ENCODE peak calls at places on chromosomes 7 and 10, in six cellular contexts. S is mammary epithelial cell, R is substantia nigra, Q is neural progenitor cell, P is dorsolateral prefrontal cortex, I is colonic mucosa. A is an unnamed sample.

GRCh38 chr10:71431945-71432905 is 35.5 kb downstream of the CDH23 start:
- DNase-seq in S (no peak), I (no peak), Q (peak; percentile 42), R (no peak), P (no peak), A (no peak)

GRCh38 chr7:11228515-11228914 is 254.8 kb downstream of the PHF14 start:
- DNase-seq in R (no peak), Q (no peak), I (peak; percentile 28), P (no peak), S (no peak), A (peak; percentile 95)

GRCh38 chr7:49488573-49488972 is 284.9 kb upstream of the VWC2 start:
- DNase-seq in I (no peak), Q (no peak), P (no peak), R (no peak), S (no peak), A (no peak)

GRCh38 chr7:87735360-87735759 is 107.2 kb downstream of the RUNDC3B start:
- DNase-seq in R (no peak), P (no peak), Q (no peak), I (no peak), S (peak; percentile 56), A (no peak)

GRCh38 chr10:100307716-100308115 is 21.2 kb upstream of the BLOC1S2 start:
- DNase-seq in S (no peak), Q (no peak), I (no peak), P (no peak), R (no peak), A (no peak)

GRCh38 chr7:133551471-133551870 is 298.6 kb downstream of the EXOC4 start:
- DNase-seq in R (no peak), S (no peak), Q (no peak), P (no peak), I (no peak), A (no peak)

GRCh38 chr7:139099181-139099947 is 10.2 kb downstream of the ZC3HAV1 start:
- DNase-seq in S (no peak), P (no peak), Q (no peak), R (no peak), I (no peak), A (no peak)

GRCh38 chr7:26376208-26376917 is 84.7 kb downstream of the SNX10 start:
- DNase-seq in R (peak; percentile 24), Q (peak; percentile 90), S (no peak), P (peak; percentile 62), I (peak; percentile 49), A (peak; percentile 53)

GRCh38 chr10:82674036-82674435 is 799.0 kb downstream of the NRG3 start:
- DNase-seq in P (no peak), R (no peak), I (no peak), S (peak; percentile 11), Q (no peak), A (no peak)

GRCh38 chr7:22357311-22358175 is 589 bp upstream of the RAPGEF5 start:
- DNase-seq in P (no peak), S (peak; percentile 92), Q (peak; percentile 54), I (peak; percentile 72), R (no peak), A (peak; percentile 51)

GRCh38 chr10:130635528-130635927 is 499.3 kb downstream of the GLRX3 start:
- DNase-seq in P (no peak), R (no peak), I (no peak), Q (no peak), S (no peak), A (no peak)

GRCh38 chr7:55476071-55476803 is 96.1 kb downstream of the VOPP1 start:
- DNase-seq in S (no peak), R (no peak), I (no peak), Q (no peak), P (no peak), A (no peak)

GRCh38 chr7:28300488-28300887 is 111.8 kb upstream of the CREB5 start:
- DNase-seq in S (no peak), I (no peak), R (no peak), Q (no peak), P (no peak), A (no peak)

GRCh38 chr10:71262817-71263216 is 50.4 kb downstream of the UNC5B start:
- DNase-seq in I (no peak), S (no peak), P (no peak), R (no peak), Q (no peak), A (no peak)

GRCh38 chr10:86556532-86556931 is 34.9 kb upstream of the WAPL start:
- DNase-seq in S (no peak), R (no peak), P (no peak), I (no peak), Q (no peak), A (no peak)

GRCh38 chr7:158121441-158122045 is 466.1 kb downstream of the PTPRN2 start:
- DNase-seq in P (no peak), R (no peak), Q (no peak), S (no peak), I (no peak), A (no peak)

GRCh38 chr10:52751337-52751736 is 21.2 kb downstream of the MBL2 start:
- DNase-seq in Q (no peak), I (no peak), S (no peak), P (no peak), R (no peak), A (no peak)

GRCh38 chr10:100567249-100567648 is 31.5 kb downstream of the HIF1AN start:
- DNase-seq in Q (no peak), R (no peak), P (no peak), I (no peak), S (no peak), A (no peak)

GRCh38 chr7:121343302-121343701 is 14.5 kb downstream of the WNT16 start:
- DNase-seq in P (no peak), R (no peak), S (no peak), Q (no peak), I (no peak), A (no peak)

GRCh38 chr10:131781791-131782190 is 119.0 kb upstream of the PPP2R2D start:
- DNase-seq in S (no peak), R (no peak), Q (no peak), P (no peak), I (no peak), A (no peak)
- H3K27ac ChIP-seq in S (no peak overlapping the region), R (no peak overlapping the region), Q (no peak overlapping the region), P (no peak overlapping the region), I (no peak overlapping the region), A (no peak overlapping the region)

GRCh38 chr10:97427571-97428179 is 1.7 kb downstream of the PGAM1 start:
- DNase-seq in Q (peak; percentile 82), I (peak; percentile 86), R (no peak), S (peak; percentile 44), P (no peak), A (no peak)

GRCh38 chr10:97428572-97428981 is 2.6 kb downstream of the PGAM1 start:
- DNase-seq in R (no peak), P (no peak), Q (peak; percentile 48), I (no peak), S (peak; percentile 40), A (no peak)

GRCh38 chr10:97422921-97423420 is 3.0 kb upstream of the PGAM1 start:
- DNase-seq in P (no peak), I (no peak), S (peak; percentile 87), Q (no peak), R (no peak), A (no peak)

GRCh38 chr10:97425964-97426775 is at the start of gene PGAM1:
- DNase-seq in Q (peak; percentile 97), P (peak; percentile 96), R (peak; percentile 89), S (peak; percentile 96), I (peak; percentile 95), A (peak; percentile 99)

DNA sequence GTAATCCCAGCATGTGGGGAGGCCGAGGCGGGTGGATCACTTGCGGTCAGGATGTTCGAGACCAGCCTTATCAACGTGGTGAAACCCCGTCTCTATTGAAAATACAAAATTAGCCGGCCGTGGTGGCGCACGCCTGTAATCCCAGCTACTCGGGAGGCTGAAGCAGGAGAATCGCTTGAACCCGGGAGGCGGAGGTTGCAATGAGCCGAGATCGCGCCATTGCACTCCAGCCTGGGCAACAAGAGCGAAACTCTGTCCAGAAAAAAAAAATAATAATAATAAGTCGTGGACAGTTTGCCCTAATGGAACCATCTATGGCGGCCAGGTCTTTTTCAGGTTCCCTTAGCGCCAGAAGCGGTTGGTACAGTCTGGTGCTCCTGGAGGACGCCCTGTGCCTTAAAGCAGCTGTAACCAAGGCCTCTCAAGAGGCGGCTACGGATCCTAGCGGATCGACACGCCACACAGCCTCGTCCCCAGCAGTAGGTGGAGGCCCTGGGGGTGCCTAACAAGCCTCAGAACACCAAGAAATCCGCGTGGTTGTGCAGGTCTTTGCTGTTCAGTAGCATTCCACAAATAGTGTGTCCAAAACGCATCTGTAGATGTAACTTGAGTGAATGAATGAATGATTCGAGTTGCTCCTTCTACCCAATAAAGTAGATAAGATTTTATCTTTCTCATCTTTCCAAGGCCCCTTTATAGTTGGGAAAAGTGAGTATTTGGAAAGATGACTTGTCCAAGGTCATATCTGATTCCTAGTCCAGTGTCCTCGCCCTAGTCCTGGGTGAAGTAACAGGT is 982 bp downstream of the PGAM1 start:
- DNase-seq in S (no peak), Q (peak; percentile 45), I (peak; percentile 39), R (no peak), P (no peak), A (no peak)
- H3K27ac ChIP-seq in S (peak overlapping the region; percentile 86), Q (peak overlapping the region; percentile 77), I (peak overlapping the region; percentile 94), R (peak overlapping the region; percentile 81), P (peak overlapping the region; percentile 93), A (peak overlapping the region; percentile 87)

DNA sequence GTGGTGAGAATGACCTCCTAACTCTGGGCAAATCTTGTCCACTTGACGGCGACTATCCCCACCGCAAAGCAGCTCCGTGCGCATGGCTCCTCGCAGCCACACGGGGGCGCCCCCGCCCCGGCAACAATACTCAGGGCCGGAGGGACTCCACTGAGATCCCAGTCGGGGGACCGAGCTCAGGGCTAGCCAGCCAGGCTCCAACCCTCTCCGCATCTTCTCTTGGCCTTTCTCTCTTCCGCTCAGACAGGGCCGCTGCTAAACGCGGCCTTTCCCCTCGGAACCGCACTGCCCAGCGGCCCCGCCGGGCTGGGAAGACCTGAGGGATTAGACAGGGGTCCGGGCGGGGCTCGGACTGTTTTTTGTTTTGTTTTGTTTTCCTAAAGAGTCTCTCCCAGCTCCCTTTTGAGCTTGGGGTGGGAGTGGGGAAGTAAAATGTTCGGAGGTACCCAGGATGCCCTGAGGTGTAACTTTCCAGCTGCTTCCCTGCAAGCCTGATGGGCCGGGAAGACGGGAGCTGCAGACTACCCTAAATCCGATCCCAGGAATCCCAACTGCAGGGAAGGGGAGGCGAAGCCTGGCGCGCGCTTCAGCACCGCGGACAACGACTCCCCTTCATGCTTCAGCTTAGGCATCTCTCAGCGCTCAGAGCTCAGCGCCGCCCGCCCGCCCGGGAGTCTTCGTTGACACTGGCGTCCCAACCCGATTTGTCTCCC is 2.7 kb downstream of the KCNIP2 start:
- DNase-seq in R (peak; percentile 53), S (peak; percentile 64), I (peak; percentile 81), Q (peak; percentile 97), P (peak; percentile 90), A (peak; percentile 83)
- H3K27ac ChIP-seq in R (no peak overlapping the region), S (no peak overlapping the region), I (no peak overlapping the region), Q (no peak overlapping the region), P (peak overlapping the region; percentile 46), A (no peak overlapping the region)

GRCh38 chr7:33928986-33929385 is 23.6 kb downstream of the BMPER start:
- DNase-seq in Q (no peak), S (no peak), P (no peak), I (no peak), R (no peak), A (peak; percentile 37)

GRCh38 chr7:33932832-33933468 is 27.6 kb downstream of the BMPER start:
- DNase-seq in Q (peak; percentile 81), R (peak; percentile 29), P (peak; percentile 90), S (peak; percentile 82), I (peak; percentile 78), A (peak; percentile 91)

GRCh38 chr7:33932221-33932620 is 26.9 kb downstream of the BMPER start:
- DNase-seq in R (no peak), S (no peak), I (no peak), P (no peak), Q (no peak), A (no peak)

GRCh38 chr7:33937871-33938270 is 32.5 kb downstream of the BMPER start:
- DNase-seq in P (no peak), Q (no peak), R (no peak), I (no peak), S (no peak), A (no peak)

GRCh38 chr7:33933611-33934281 is 28.4 kb downstream of the BMPER start:
- DNase-seq in R (no peak), P (no peak), Q (no peak), I (no peak), S (peak; percentile 85), A (no peak)
- H3K27ac ChIP-seq in R (no peak overlapping the region), P (no peak overlapping the region), Q (no peak overlapping the region), I (no peak overlapping the region), S (peak overlapping the region; percentile 4), A (no peak overlapping the region)

A was measured in right cardiac atrium.